ENCODE peak calls at places on chromosome 18, in eight cellular contexts. S is M059J; O is fibroblast of lung; B is GM03348; Q is GM04504; M is neural crest cell; V is amniotic stem cell; P is stimulated activated CD4-positive, alpha-beta T cell treated with anti-CD3 and anti-CD28 coated beads, Interleukin-4, amount 100 ng/mL, for 48 hours. R is an unnamed sample.

GRCh38 chr18:54086046-54086802 is 138.2 kb downstream of the MBD2 start:
- DNase-seq in Q (no peak), O (no peak), V (no peak), P (no peak), M (no peak), S (no peak), B (no peak), R (no peak)

GRCh38 chr18:46587568-46587967 is 69.5 kb downstream of the LOXHD1 start:
- DNase-seq in O (no peak), S (no peak), B (no peak), V (no peak), P (no peak), M (no peak), Q (no peak), R (no peak)

GRCh38 chr18:50902797-50903196 is 23.9 kb downstream of the ME2 start:
- DNase-seq in S (no peak), M (no peak), V (no peak), P (no peak), B (no peak), Q (no peak), O (no peak), R (no peak)

GRCh38 chr18:74598350-74599001 is 806 bp downstream of the ZNF407 start:
- DNase-seq in S (peak; percentile 45), M (peak; percentile 51), O (peak; percentile 55), P (peak; percentile 54), Q (no peak), B (peak; percentile 74), V (peak; percentile 14), R (peak; percentile 80)

GRCh38 chr18:65287642-65288041 is 463.2 kb upstream of the CDH7 start:
- DNase-seq in B (no peak), M (no peak), S (no peak), O (no peak), V (no peak), P (no peak), Q (no peak), R (no peak)

GRCh38 chr18:58076052-58076451 is 32.0 kb downstream of the NEDD4L start:
- DNase-seq in P (no peak), V (no peak), B (no peak), O (peak; percentile 57), Q (no peak), M (no peak), S (peak; percentile 87), R (no peak)

GRCh38 chr18:12409466-12409865 is 1.7 kb downstream of the PRELID3A start:
- DNase-seq in Q (no peak), V (no peak), O (peak; percentile 66), B (no peak), S (peak; percentile 25), P (no peak), M (no peak), R (no peak)

GRCh38 chr18:78090584-78090983 is 840.9 kb downstream of the GALR1 start:
- DNase-seq in S (no peak), V (no peak), O (no peak), Q (no peak), M (no peak), P (no peak), B (no peak), R (no peak)

GRCh38 chr18:11487390-11487789 is 122.0 kb upstream of the SLC35G4 start:
- DNase-seq in O (no peak), S (no peak), P (no peak), M (no peak), B (no peak), Q (no peak), V (no peak), R (no peak)

GRCh38 chr18:1361931-1362330 is 457.3 kb downstream of the ADCYAP1 start:
- DNase-seq in M (no peak), Q (no peak), S (no peak), P (no peak), B (no peak), V (no peak), O (no peak), R (no peak)

GRCh38 chr18:76467371-76468190 is 27.5 kb downstream of the ZNF516 start:
- DNase-seq in P (no peak), V (no peak), B (peak; percentile 72), S (no peak), O (peak; percentile 27), M (no peak), Q (no peak), R (no peak)

GRCh38 chr18:50527636-50528307 is 32.1 kb upstream of the MAPK4 start:
- DNase-seq in V (no peak), O (no peak), P (no peak), Q (no peak), M (no peak), S (no peak), B (no peak), R (no peak)

GRCh38 chr18:75141734-75142133 is 67.2 kb downstream of the PTGR3 start:
- DNase-seq in S (no peak), M (no peak), V (no peak), O (no peak), Q (no peak), P (no peak), B (no peak), R (no peak)

GRCh38 chr18:3603460-3604259 is 153.7 kb downstream of the TGIF1 start:
- DNase-seq in V (peak; percentile 96), B (peak; percentile 48), M (no peak), Q (peak; percentile 93), O (peak; percentile 97), S (peak; percentile 95), P (no peak), R (peak; percentile 54)

GRCh38 chr18:79918089-79919011 is 33.1 kb downstream of the SLC66A2 start:
- DNase-seq in B (no peak), O (no peak), V (no peak), P (no peak), Q (no peak), S (no peak), M (no peak), R (no peak)

GRCh38 chr18:801137-801536 is 10.9 kb downstream of the YES1 start:
- DNase-seq in V (no peak), B (no peak), Q (no peak), P (no peak), O (no peak), M (no peak), S (no peak), R (no peak)

GRCh38 chr18:70172225-70172624 is 33.3 kb downstream of the RTTN start:
- DNase-seq in P (no peak), B (peak; percentile 34), M (no peak), S (peak; percentile 13), O (no peak), Q (no peak), V (no peak), R (no peak)

GRCh38 chr18:69002233-69002632 is 204.4 kb downstream of the CCDC102B start:
- DNase-seq in O (no peak), M (no peak), P (no peak), B (no peak), V (no peak), Q (no peak), S (no peak), R (no peak)

GRCh38 chr18:68841301-68841700 is 43.4 kb downstream of the CCDC102B start:
- DNase-seq in S (no peak), P (no peak), O (no peak), M (no peak), B (no peak), Q (no peak), V (no peak), R (no peak)

GRCh38 chr18:8635087-8635486 is 25.9 kb downstream of the RAB12 start:
- DNase-seq in V (no peak), O (peak; percentile 51), Q (no peak), S (no peak), P (no peak), M (no peak), B (no peak), R (no peak)

GRCh38 chr18:55462652-55463051 is 125.3 kb downstream of the TCF4 start:
- DNase-seq in O (no peak), M (no peak), Q (no peak), P (no peak), S (no peak), B (no peak), V (no peak), R (no peak)

GRCh38 chr18:79749251-79750191 is 48.2 kb upstream of the KCNG2 start:
- DNase-seq in B (no peak), Q (no peak), O (peak; percentile 46), V (no peak), P (no peak), S (no peak), M (no peak), R (no peak)

GRCh38 chr18:45549296-45549695 is 66.0 kb upstream of the SLC14A2 start:
- DNase-seq in V (no peak), Q (no peak), P (no peak), S (no peak), B (no peak), O (no peak), M (no peak), R (no peak)

GRCh38 chr18:59300676-59301285 is 17.7 kb downstream of the CPLX4 start:
- DNase-seq in Q (no peak), O (no peak), B (no peak), S (peak; percentile 62), P (no peak), V (no peak), M (no peak), R (peak; percentile 13)

GRCh38 chr18:23337599-23338444 is 115.3 kb upstream of the RIOK3 start:
- DNase-seq in M (peak; percentile 17), P (no peak), Q (no peak), O (peak; percentile 72), B (no peak), V (no peak), S (peak; percentile 61), R (no peak)

GRCh38 chr18:78138993-78139496 is 840.6 kb upstream of the SALL3 start:
- DNase-seq in V (no peak), O (no peak), M (no peak), Q (no peak), P (no peak), B (no peak), S (no peak), R (no peak)

GRCh38 chr18:58792086-58792485 is 72.6 kb upstream of the ZNF532 start:
- DNase-seq in M (no peak), P (no peak), O (no peak), V (no peak), Q (no peak), B (no peak), S (no peak), R (no peak)

GRCh38 chr18:59719533-59720325 is 22.5 kb upstream of the CCBE1 start:
- DNase-seq in P (no peak), M (no peak), Q (peak; percentile 83), S (peak; percentile 92), B (peak; percentile 83), V (no peak), O (peak; percentile 96), R (no peak)

GRCh38 chr18:2683055-2683454 is 27.5 kb downstream of the SMCHD1 start:
- DNase-seq in S (no peak), V (no peak), B (no peak), M (no peak), P (no peak), O (no peak), Q (no peak), R (no peak)

GRCh38 chr18:77068890-77069312 is 63.7 kb downstream of the MBP start:
- DNase-seq in P (no peak), S (no peak), V (no peak), O (no peak), Q (no peak), M (no peak), B (peak; percentile 19), R (no peak)

GRCh38 chr18:36247036-36247435 is 50.5 kb upstream of the FHOD3 start:
- DNase-seq in S (peak; percentile 77), Q (peak; percentile 10), B (no peak), M (no peak), P (no peak), V (peak; percentile 0), O (no peak), R (no peak)

GRCh38 chr18:15165048-15165447 is 417.1 kb downstream of the ANKRD30B start:
- DNase-seq in Q (no peak), V (no peak), M (no peak), P (no peak), B (peak; percentile 0), O (no peak), S (no peak), R (no peak)

GRCh38 chr18:8754995-8755955 is 49.9 kb downstream of the MTCL1 start:
- DNase-seq in S (peak; percentile 87), V (no peak), B (peak; percentile 61), O (peak; percentile 92), P (no peak), Q (peak; percentile 32), M (no peak), R (peak; percentile 16)

GRCh38 chr18:72160504-72161445 is 383.4 kb downstream of the CBLN2 start:
- DNase-seq in O (no peak), V (no peak), P (no peak), B (no peak), S (no peak), M (no peak), Q (no peak), R (no peak)